ENCODE peak calls at places on chromosomes 13 and 19, in nine cellular contexts. Q is cardiac fibroblast; H is PC-9; I is tibial artery; O is epithelial cell of esophagus; B is CD8-positive, alpha-beta T cell; K is AG10803; V is brain microvascular endothelial cell; F is bronchial epithelial cell. X is an unnamed sample.

GRCh38 chr19:15374796-15375440 is 4.7 kb downstream of the AKAP8 start:
- DNase-seq in K (no peak), F (no peak), O (no peak), V (no peak), H (no peak), B (no peak), Q (peak), I (peak), X (no peak)

GRCh38 chr19:35295792-35296462 is 4.0 kb downstream of the MAG start:
- DNase-seq in F (no peak), O (no peak), H (no peak), B (peak), V (no peak), I (no peak), Q (no peak), K (no peak), X (no peak)

GRCh38 chr13:24012648-24013047 is 115.3 kb upstream of the C1QTNF9B start:
- DNase-seq in I (no peak), F (no peak), K (no peak), Q (no peak), O (no peak), V (no peak), B (no peak), H (no peak), X (no peak)

GRCh38 chr13:73340069-73340468 is 281.3 kb downstream of the KLF5 start:
- DNase-seq in H (no peak), I (no peak), Q (no peak), O (peak), K (no peak), V (no peak), F (peak), B (no peak), X (no peak)

GRCh38 chr19:50204811-50205675 is 1.6 kb downstream of the MYH14 start:
- DNase-seq in K (no peak), I (no peak), H (peak), F (no peak), O (peak), V (no peak), Q (no peak), B (no peak), X (no peak)

GRCh38 chr19:53123400-53123799 is 9.3 kb downstream of the ZNF415 start:
- DNase-seq in Q (no peak), K (no peak), V (no peak), H (no peak), F (no peak), B (no peak), O (no peak), I (no peak), X (no peak)

GRCh38 chr19:535017-535835 is 3.7 kb downstream of the CDC34 start:
- DNase-seq in Q (no peak), V (no peak), O (no peak), K (no peak), I (no peak), F (peak), H (peak), B (no peak), X (no peak)

GRCh38 chr19:50377051-50377441 is 789 bp downstream of the NR1H2 start:
- DNase-seq in H (no peak), Q (peak), V (no peak), I (no peak), K (no peak), B (peak), F (peak), O (peak), X (no peak)

GRCh38 chr19:12837225-12837624 is 1.1 kb upstream of the MAST1 start:
- DNase-seq in K (no peak), F (peak), I (no peak), O (peak), Q (no peak), H (no peak), V (no peak), B (no peak), X (no peak)

GRCh38 chr13:19090495-19090894 is 91.1 kb downstream of the TUBA3C start:
- DNase-seq in B (no peak), Q (no peak), H (no peak), O (no peak), I (no peak), F (no peak), V (no peak), K (no peak), X (no peak)

GRCh38 chr13:30026093-30026492 is 175.7 kb upstream of the UBL3 start:
- DNase-seq in H (no peak), F (no peak), Q (peak), I (peak), O (peak), V (peak), K (peak), B (no peak), X (peak)

GRCh38 chr19:38411041-38411712 is 8.3 kb downstream of the FAM98C start:
- DNase-seq in I (no peak), H (no peak), K (no peak), V (no peak), B (no peak), F (no peak), Q (no peak), O (no peak), X (no peak)

GRCh38 chr13:44237276-44237767 is 136.3 kb upstream of the SERP2 start:
- DNase-seq in H (peak), B (no peak), Q (peak), F (peak), O (peak), V (peak), I (peak), K (peak), X (peak)

GRCh38 chr13:39036212-39036611 is 1.7 kb downstream of the PROSER1 start:
- DNase-seq in V (no peak), O (peak), Q (peak), B (no peak), H (no peak), I (no peak), F (peak), K (peak), X (peak)

GRCh38 chr13:27354379-27354778 is 70.0 kb upstream of the GTF3A start:
- DNase-seq in I (no peak), K (peak), B (no peak), O (no peak), F (no peak), V (peak), Q (peak), H (no peak), X (peak)

GRCh38 chr19:16660763-16661479 is at the start of gene TMEM38A:
- DNase-seq in Q (no peak), V (no peak), I (peak), H (peak), F (no peak), O (peak), B (peak), K (no peak), X (no peak)

GRCh38 chr13:40240293-40240692 is 426.1 kb downstream of the FOXO1 start:
- DNase-seq in H (no peak), Q (no peak), K (no peak), F (peak), O (peak), I (no peak), B (no peak), V (no peak), X (no peak)

GRCh38 chr19:18558595-18558994 is 925 bp downstream of the KXD1 start:
- DNase-seq in H (no peak), O (no peak), B (no peak), V (no peak), Q (no peak), I (no peak), K (no peak), F (no peak), X (no peak)

GRCh38 chr19:50835103-50835784 is 1.9 kb upstream of the KLK15 start:
- DNase-seq in V (no peak), K (peak), Q (peak), O (peak), H (no peak), F (peak), I (no peak), B (no peak), X (peak)

GRCh38 chr19:20664917-20665781 is 3.8 kb upstream of the ZNF626 start:
- DNase-seq in K (peak), B (no peak), I (peak), F (no peak), H (no peak), O (peak), Q (peak), V (no peak), X (no peak)

GRCh38 chr13:49436890-49437289 is 7.0 kb downstream of the CAB39L start:
- DNase-seq in H (no peak), Q (peak), B (no peak), I (peak), K (peak), O (peak), V (peak), F (peak), X (peak)

GRCh38 chr13:75761373-75761772 is 125.2 kb downstream of the LMO7 start:
- DNase-seq in F (no peak), I (no peak), Q (no peak), V (no peak), O (no peak), B (no peak), K (no peak), H (no peak), X (no peak)

GRCh38 chr19:58409010-58409790 is 751 bp downstream of the ZNF584 start:
- DNase-seq in K (no peak), B (no peak), V (no peak), Q (no peak), H (no peak), O (peak), I (no peak), F (no peak), X (peak)

GRCh38 chr13:74644239-74644638 is 510.0 kb upstream of the KLF12 start:
- DNase-seq in H (no peak), I (no peak), Q (peak), K (peak), O (peak), V (peak), F (peak), B (no peak), X (peak)

GRCh38 chr13:29379281-29379680 is 216.2 kb downstream of the SLC7A1 start:
- DNase-seq in H (no peak), I (no peak), B (no peak), V (no peak), Q (no peak), F (no peak), K (no peak), O (no peak), X (no peak)

GRCh38 chr19:41324921-41325639 is 15.1 kb downstream of the CCDC97 start:
- DNase-seq in K (peak), F (peak), V (peak), B (peak), H (peak), I (peak), O (peak), Q (peak), X (peak)
- H3K4me3 ChIP-seq in K (peak), F (peak), V (peak), B (no peak), H (no peak), I (peak), O (no peak), Q (no peak), X (no peak)

GRCh38 chr19:6236310-6237291 is 43.2 kb downstream of the MLLT1 start:
- DNase-seq in O (peak), H (peak), Q (no peak), V (no peak), I (no peak), F (peak), B (no peak), K (no peak), X (no peak)

GRCh38 chr19:6238256-6238642 is 41.5 kb downstream of the MLLT1 start:
- DNase-seq in F (no peak), K (no peak), B (peak), I (no peak), Q (no peak), V (no peak), H (no peak), O (no peak), X (no peak)

GRCh38 chr19:6239871-6240676 is 39.7 kb downstream of the MLLT1 start:
- DNase-seq in B (no peak), O (no peak), K (no peak), F (no peak), Q (no peak), I (no peak), V (no peak), H (no peak), X (no peak)

GRCh38 chr19:6239401-6239844 is 40.4 kb downstream of the MLLT1 start:
- DNase-seq in K (peak), H (no peak), V (no peak), I (no peak), Q (peak), F (peak), O (peak), B (no peak), X (no peak)

GRCh38 chr19:6238643-6239281 is 41.0 kb downstream of the MLLT1 start:
- DNase-seq in H (peak), O (peak), B (no peak), Q (peak), I (no peak), K (peak), V (no peak), F (peak), X (no peak)
- TF ChIP-seq CTCF in H (no peak), O (no peak), B (no peak), Q (no peak), I (no peak), K (no peak), V (no peak), F (no peak), X (no peak)

DNA sequence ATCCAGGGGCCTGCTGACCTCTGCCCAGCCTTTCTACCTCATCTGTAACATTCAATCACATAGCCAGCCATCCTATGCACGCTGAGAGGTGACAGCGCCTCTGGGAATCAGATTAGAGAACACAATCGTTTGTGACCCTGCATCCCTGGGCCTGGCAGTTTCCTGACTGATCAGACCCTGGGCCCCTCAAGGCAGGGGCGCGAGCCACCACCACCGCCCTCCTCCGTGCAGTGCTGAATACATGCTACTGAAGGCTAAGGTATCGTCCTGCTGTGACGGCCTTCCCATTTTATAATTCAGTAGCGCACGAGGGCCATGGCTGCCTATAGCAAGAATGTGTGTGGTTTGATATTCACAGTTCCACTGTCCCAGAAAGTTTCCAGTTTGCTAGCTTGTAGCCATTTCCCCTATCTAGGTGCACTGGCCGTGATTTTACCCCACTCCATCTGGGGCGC is 1.2 kb downstream of the TMTC4 start:
- DNase-seq in V (no peak), O (no peak), Q (no peak), B (no peak), F (no peak), I (no peak), H (no peak), K (no peak), X (no peak)
- H3K4me3 ChIP-seq in V (peak), O (peak), Q (peak), B (peak), F (peak), I (peak), H (peak), K (peak), X (peak)

DNA sequence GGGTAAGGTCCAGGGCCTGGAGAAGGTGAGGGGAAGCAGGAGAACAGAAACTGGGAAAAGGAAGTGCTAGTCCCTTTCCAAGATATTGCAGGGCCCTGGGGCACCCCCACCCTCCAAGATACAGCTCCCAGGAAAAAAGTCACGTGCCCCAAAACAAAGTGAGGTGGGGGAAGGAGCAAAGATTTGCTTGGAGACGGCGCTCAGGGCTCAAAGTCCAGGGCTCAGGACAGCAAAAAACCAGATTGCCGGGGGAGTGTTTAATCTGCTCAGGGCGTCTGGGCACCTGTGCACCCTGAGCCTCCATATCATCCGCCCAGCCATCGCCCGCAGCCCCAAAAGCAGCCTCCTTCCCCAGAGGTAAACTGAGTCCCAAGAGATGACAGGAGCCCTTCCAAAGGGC is 6.3 kb downstream of the SMIM24 start:
- DNase-seq in H (no peak), Q (no peak), V (no peak), K (no peak), B (no peak), I (no peak), O (no peak), F (no peak), X (no peak)
- TF ChIP-seq CTCF in H (no peak), Q (no peak), V (no peak), K (no peak), B (no peak), I (no peak), O (no peak), F (no peak), X (no peak)

GRCh38 chr19:22421797-22422196 is 349 bp downstream of the ZNF98 start:
- DNase-seq in Q (no peak), O (no peak), F (no peak), I (no peak), B (no peak), H (no peak), V (no peak), K (no peak), X (no peak)
- H3K4me3 ChIP-seq in Q (no peak), O (no peak), F (no peak), I (peak), B (no peak), H (no peak), V (no peak), K (no peak), X (no peak)